ENCODE peak calls at places on chromosomes 2 and 18, in ten cellular contexts. One of them, this sample, is unnamed. For H3K4me1, the result is how much of the 10 kb centered on the place peaks cover.

GRCh38 chr2:54531558-54531957 is 75.4 kb downstream of the SPTBN1 start:
- DNase-seq in GM23338: no peak
- DNase-seq in K562: no peak
- DNase-seq in fibroblast of lung: peak
- DNase-seq in A549: peak
- DNase-seq in spleen: no peak
- DNase-seq in psoas muscle: no peak
- DNase-seq in hepatocyte: no peak
- DNase-seq in HepG2: no peak
- DNase-seq in stomach: no peak
- DNase-seq in this sample: no peak

GRCh38 chr2:239204143-239204875 is 196.5 kb downstream of the HDAC4 start:
- DNase-seq in GM23338: no peak
- DNase-seq in K562: no peak
- DNase-seq in fibroblast of lung: no peak
- DNase-seq in A549: no peak
- DNase-seq in spleen: no peak
- DNase-seq in psoas muscle: peak
- DNase-seq in hepatocyte: no peak
- DNase-seq in HepG2: no peak
- DNase-seq in stomach: no peak
- DNase-seq in this sample: no peak

GRCh38 chr18:59140287-59140885 is 702 bp downstream of the SEC11C start:
- DNase-seq in GM23338: peak
- DNase-seq in K562: peak
- DNase-seq in fibroblast of lung: peak
- DNase-seq in A549: peak
- DNase-seq in spleen: no peak
- DNase-seq in psoas muscle: no peak
- DNase-seq in hepatocyte: peak
- DNase-seq in HepG2: peak
- DNase-seq in stomach: peak
- DNase-seq in this sample: no peak

GRCh38 chr18:41140506-41140905 is 814.5 kb upstream of the PIK3C3 start:
- DNase-seq in GM23338: no peak
- DNase-seq in K562: no peak
- DNase-seq in fibroblast of lung: peak
- DNase-seq in A549: no peak
- DNase-seq in spleen: no peak
- DNase-seq in psoas muscle: no peak
- DNase-seq in hepatocyte: no peak
- DNase-seq in HepG2: no peak
- DNase-seq in stomach: no peak
- DNase-seq in this sample: no peak

GRCh38 chr18:54558609-54559585 is 32.1 kb upstream of the DYNAP start:
- DNase-seq in GM23338: peak
- DNase-seq in K562: peak
- DNase-seq in fibroblast of lung: peak
- DNase-seq in A549: peak
- DNase-seq in spleen: no peak
- DNase-seq in psoas muscle: no peak
- DNase-seq in hepatocyte: peak
- DNase-seq in HepG2: peak
- DNase-seq in stomach: no peak
- DNase-seq in this sample: no peak

GRCh38 chr2:128362889-128363228 is 44.2 kb upstream of the HS6ST1 start:
- DNase-seq in GM23338: peak
- DNase-seq in K562: no peak
- DNase-seq in fibroblast of lung: peak
- DNase-seq in A549: no peak
- DNase-seq in spleen: no peak
- DNase-seq in psoas muscle: no peak
- DNase-seq in hepatocyte: peak
- DNase-seq in HepG2: no peak
- DNase-seq in stomach: no peak
- DNase-seq in this sample: peak

GRCh38 chr2:127173073-127173472 is 47.0 kb downstream of the CYP27C1 start:
- DNase-seq in GM23338: no peak
- DNase-seq in K562: no peak
- DNase-seq in fibroblast of lung: peak
- DNase-seq in A549: no peak
- DNase-seq in spleen: no peak
- DNase-seq in psoas muscle: peak
- DNase-seq in hepatocyte: peak
- DNase-seq in HepG2: no peak
- DNase-seq in stomach: no peak
- DNase-seq in this sample: no peak

GRCh38 chr2:69154031-69154430 is 141.1 kb downstream of the ANTXR1 start:
- DNase-seq in GM23338: no peak
- DNase-seq in K562: no peak
- DNase-seq in fibroblast of lung: peak
- DNase-seq in A549: no peak
- DNase-seq in spleen: no peak
- DNase-seq in psoas muscle: no peak
- DNase-seq in hepatocyte: peak
- DNase-seq in HepG2: no peak
- DNase-seq in stomach: no peak
- DNase-seq in this sample: no peak

GRCh38 chr2:48227617-48228344 is 302.2 kb upstream of the STON1 start:
- DNase-seq in GM23338: no peak
- DNase-seq in K562: no peak
- DNase-seq in fibroblast of lung: peak
- DNase-seq in A549: no peak
- DNase-seq in spleen: no peak
- DNase-seq in psoas muscle: no peak
- DNase-seq in hepatocyte: no peak
- DNase-seq in HepG2: no peak
- DNase-seq in stomach: no peak
- DNase-seq in this sample: no peak

GRCh38 chr2:161161074-161161577 is 898 bp downstream of the TANK start:
- DNase-seq in GM23338: peak
- DNase-seq in K562: no peak
- DNase-seq in fibroblast of lung: no peak
- DNase-seq in A549: no peak
- DNase-seq in spleen: no peak
- DNase-seq in psoas muscle: no peak
- DNase-seq in hepatocyte: no peak
- DNase-seq in HepG2: peak
- DNase-seq in stomach: no peak
- DNase-seq in this sample: no peak

GRCh38 chr2:105791229-105791628 is 46.5 kb downstream of the NCK2 start:
- DNase-seq in GM23338: no peak
- DNase-seq in K562: no peak
- DNase-seq in fibroblast of lung: no peak
- DNase-seq in A549: no peak
- DNase-seq in spleen: no peak
- DNase-seq in psoas muscle: no peak
- DNase-seq in hepatocyte: no peak
- DNase-seq in HepG2: no peak
- DNase-seq in stomach: no peak
- DNase-seq in this sample: no peak

GRCh38 chr2:88831792-88832248 is 140.3 kb downstream of the RPIA start:
- DNase-seq in GM23338: peak
- DNase-seq in K562: peak
- DNase-seq in fibroblast of lung: peak
- DNase-seq in A549: peak
- DNase-seq in spleen: peak
- DNase-seq in psoas muscle: peak
- DNase-seq in hepatocyte: no peak
- DNase-seq in HepG2: peak
- DNase-seq in stomach: peak
- DNase-seq in this sample: peak

GRCh38 chr2:236626391-236627150 is 56.9 kb downstream of the ACKR3 start:
- DNase-seq in GM23338: no peak
- DNase-seq in K562: no peak
- DNase-seq in fibroblast of lung: no peak
- DNase-seq in A549: no peak
- DNase-seq in spleen: peak
- DNase-seq in psoas muscle: no peak
- DNase-seq in hepatocyte: no peak
- DNase-seq in HepG2: no peak
- DNase-seq in stomach: no peak
- DNase-seq in this sample: peak
- TF ChIP-seq CTCF in GM23338: no peak
- TF ChIP-seq CTCF in K562: no peak
- TF ChIP-seq CTCF in fibroblast of lung: no peak
- TF ChIP-seq CTCF in A549: no peak
- TF ChIP-seq CTCF in spleen: no peak
- TF ChIP-seq CTCF in psoas muscle: no peak
- TF ChIP-seq CTCF in hepatocyte: no peak
- TF ChIP-seq CTCF in HepG2: no peak
- TF ChIP-seq CTCF in stomach: no peak
- TF ChIP-seq CTCF in this sample: no peak

DNA sequence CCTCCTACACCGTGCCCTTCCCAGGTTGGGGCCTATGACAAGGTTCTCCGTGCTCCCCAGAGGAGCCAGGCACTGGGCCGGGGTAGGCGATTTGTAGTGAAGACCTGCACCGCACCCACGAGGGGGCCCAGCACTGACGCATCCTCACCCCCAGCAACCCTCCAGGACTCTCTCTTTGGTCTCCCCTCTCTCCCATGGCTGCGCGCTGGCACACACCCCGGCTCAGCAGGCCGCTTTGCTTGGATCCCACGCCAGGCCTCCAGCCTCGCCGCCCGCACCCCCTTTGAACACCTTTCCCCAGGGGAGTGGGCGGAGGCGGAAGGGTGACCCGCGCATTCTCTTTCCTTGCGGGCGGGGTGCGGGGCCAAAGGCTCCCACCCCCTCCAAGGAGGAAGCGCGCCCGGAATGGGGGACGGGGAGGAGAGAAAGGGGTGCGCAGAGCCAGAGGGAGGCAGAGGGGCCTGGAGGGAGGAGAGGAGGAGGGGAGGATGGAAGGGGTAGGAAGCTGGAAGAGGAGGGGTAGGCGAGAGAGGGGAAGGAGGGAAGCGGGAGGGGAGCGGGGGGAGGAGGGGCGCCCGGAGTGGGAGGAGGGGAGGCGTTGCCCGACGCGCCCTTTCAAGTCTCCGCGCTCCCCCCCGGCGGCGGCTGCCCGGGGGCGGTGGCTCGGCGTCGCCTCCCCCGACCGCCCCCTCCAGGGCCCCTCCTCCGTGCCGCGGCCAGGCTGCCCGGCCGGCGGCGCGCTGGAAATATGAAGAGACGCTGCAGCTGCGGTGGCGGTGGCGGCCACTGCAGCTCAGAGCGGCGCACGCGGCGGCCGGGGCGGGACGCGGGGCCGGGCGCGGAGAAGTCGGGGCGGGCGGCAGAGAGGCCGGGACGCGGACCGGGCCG is at the start of gene APCDD1:
- DNase-seq in GM23338: peak
- DNase-seq in K562: no peak
- DNase-seq in fibroblast of lung: peak
- DNase-seq in A549: peak
- DNase-seq in spleen: no peak
- DNase-seq in psoas muscle: peak
- DNase-seq in hepatocyte: peak
- DNase-seq in HepG2: peak
- DNase-seq in stomach: peak
- DNase-seq in this sample: peak
- H3K4me3 ChIP-seq in GM23338: peak
- H3K4me3 ChIP-seq in K562: no peak
- H3K4me3 ChIP-seq in fibroblast of lung: peak
- H3K4me3 ChIP-seq in A549: peak
- H3K4me3 ChIP-seq in spleen: peak
- H3K4me3 ChIP-seq in psoas muscle: peak
- H3K4me3 ChIP-seq in hepatocyte: peak
- H3K4me3 ChIP-seq in HepG2: peak
- H3K4me3 ChIP-seq in stomach: peak
- H3K4me3 ChIP-seq in this sample: peak

DNA sequence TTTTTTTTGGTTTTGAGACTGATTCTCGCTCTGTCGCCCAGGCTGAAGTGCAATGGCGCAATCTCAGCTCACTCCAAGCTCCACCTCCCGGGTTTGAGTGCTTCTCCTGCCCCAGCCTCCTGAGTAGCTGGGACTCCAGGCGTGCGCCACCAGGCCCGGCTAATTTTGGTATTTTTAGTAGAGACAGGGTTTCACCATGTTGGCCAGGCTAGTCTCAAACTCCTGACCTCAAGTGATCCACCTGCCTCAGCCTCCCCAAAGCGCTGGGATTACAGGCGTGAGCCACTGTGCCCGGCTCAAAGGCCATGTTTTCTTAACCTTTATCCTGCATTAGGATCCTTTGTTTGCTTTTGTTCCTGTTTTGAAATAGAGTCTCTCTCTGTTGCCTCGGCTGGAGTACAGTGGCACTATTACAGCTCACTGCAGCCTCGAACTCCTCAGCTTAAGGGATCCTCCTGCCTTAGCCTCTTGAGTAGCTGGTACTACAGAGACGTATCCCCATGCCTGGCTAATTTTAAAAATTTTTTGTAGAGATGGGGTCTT is 41.0 kb downstream of the NPC1 start:
- DNase-seq in GM23338: no peak
- DNase-seq in K562: no peak
- DNase-seq in fibroblast of lung: no peak
- DNase-seq in A549: no peak
- DNase-seq in spleen: no peak
- DNase-seq in psoas muscle: no peak
- DNase-seq in hepatocyte: no peak
- DNase-seq in HepG2: peak
- DNase-seq in stomach: no peak
- DNase-seq in this sample: no peak
- H3K4me1 ChIP-seq in GM23338: under half
- H3K4me1 ChIP-seq in K562: under half
- H3K4me1 ChIP-seq in fibroblast of lung: under half
- H3K4me1 ChIP-seq in A549: under half
- H3K4me1 ChIP-seq in spleen: under half
- H3K4me1 ChIP-seq in psoas muscle: under half
- H3K4me1 ChIP-seq in hepatocyte: under half
- H3K4me1 ChIP-seq in HepG2: under half
- H3K4me1 ChIP-seq in stomach: under half
- H3K4me1 ChIP-seq in this sample: under half

DNA sequence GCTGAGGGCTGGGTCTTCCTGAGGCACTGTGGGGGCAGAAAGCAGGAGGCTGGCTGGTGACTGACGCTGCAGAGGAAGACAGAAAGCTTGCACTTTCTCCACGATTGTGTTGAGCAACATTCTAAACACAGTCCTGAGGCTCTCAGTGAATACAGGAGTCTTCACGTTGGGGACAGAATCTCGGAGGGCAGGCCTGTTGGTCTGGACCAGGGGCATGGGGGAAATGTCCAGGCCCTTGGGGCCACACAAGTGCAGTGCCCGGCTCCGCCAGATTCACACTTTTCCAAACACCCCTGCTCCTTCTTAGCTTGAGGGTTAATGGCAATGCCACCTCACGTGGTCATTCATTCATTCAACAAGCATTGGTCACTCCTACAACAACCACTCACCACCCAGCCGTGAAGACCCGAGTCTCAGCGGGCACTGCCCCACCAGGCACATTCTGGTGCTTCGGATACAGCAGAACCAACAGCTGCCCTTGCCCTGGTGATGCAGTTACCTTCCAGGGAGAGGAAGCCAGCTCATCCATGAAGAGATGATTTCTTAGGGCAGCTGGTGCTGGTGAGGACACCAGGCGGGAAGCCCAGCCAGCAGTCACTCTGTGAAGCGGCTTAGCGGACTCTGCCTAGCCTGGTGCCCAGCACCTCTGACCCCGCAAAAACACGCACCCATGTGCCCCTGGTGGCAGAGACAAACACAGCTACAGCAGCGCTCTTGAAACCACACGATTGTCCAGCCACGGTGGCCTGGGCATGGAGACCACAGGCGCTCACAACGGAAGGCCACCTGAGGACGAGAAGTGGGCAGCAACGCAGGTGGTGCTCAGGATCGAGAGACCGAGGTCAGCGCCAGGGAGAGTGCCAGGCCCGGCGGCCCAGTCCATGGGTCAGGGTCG is 10.9 kb upstream of the GPC1 start:
- DNase-seq in GM23338: no peak
- DNase-seq in K562: no peak
- DNase-seq in fibroblast of lung: no peak
- DNase-seq in A549: no peak
- DNase-seq in spleen: peak
- DNase-seq in psoas muscle: no peak
- DNase-seq in hepatocyte: no peak
- DNase-seq in HepG2: no peak
- DNase-seq in stomach: peak
- DNase-seq in this sample: peak
- TF ChIP-seq CTCF in GM23338: no peak
- TF ChIP-seq CTCF in K562: no peak
- TF ChIP-seq CTCF in fibroblast of lung: no peak
- TF ChIP-seq CTCF in A549: no peak
- TF ChIP-seq CTCF in spleen: no peak
- TF ChIP-seq CTCF in psoas muscle: no peak
- TF ChIP-seq CTCF in hepatocyte: no peak
- TF ChIP-seq CTCF in HepG2: no peak
- TF ChIP-seq CTCF in stomach: no peak
- TF ChIP-seq CTCF in this sample: no peak